ENCODE peak calls at places on chromosomes 2 and 18, in ten cellular contexts. E is psoas muscle; Z is CD4-positive, alpha-beta memory T cell; Y is heart left ventricle; X is K562; A is vagina; L is CD8-positive, alpha-beta memory T cell; B is cardiac muscle cell; G is PC-9; W is HepG2. O is an unnamed sample.

GRCh38 chr2:161159829-161160225 is 401 bp upstream of the TANK start:
- DNase-seq in Z (no peak), W (no peak), Y (no peak), X (no peak), L (no peak), G (no peak), E (no peak), B (no peak), A (no peak), O (no peak)

GRCh38 chr2:202035089-202035940 is 1.7 kb downstream of the FZD7 start:
- DNase-seq in X (no peak), L (no peak), B (peak; percentile 75), A (no peak), Y (peak; percentile 68), W (no peak), E (peak; percentile 90), Z (peak; percentile 45), G (peak; percentile 48), O (peak; percentile 88)

GRCh38 chr2:80854831-80855230 is 550.3 kb upstream of the LRRTM1 start:
- DNase-seq in Z (no peak), E (no peak), X (no peak), A (no peak), Y (no peak), B (peak; percentile 78), L (no peak), G (no peak), W (no peak), O (no peak)

GRCh38 chr18:2905802-2906521 is 59.2 kb downstream of the EMILIN2 start:
- DNase-seq in X (no peak), W (peak; percentile 44), A (no peak), L (peak; percentile 29), Y (peak; percentile 82), E (peak; percentile 86), G (no peak), B (no peak), Z (peak; percentile 46), O (peak; percentile 43)

GRCh38 chr2:82796132-82796531 is 1662.9 kb downstream of the SUCLG1 start:
- DNase-seq in G (no peak), W (no peak), A (no peak), E (no peak), B (no peak), Z (no peak), X (no peak), L (no peak), Y (no peak), O (peak; percentile 39)

GRCh38 chr2:70123051-70123828 is 36.0 kb downstream of the PCBP1 start:
- DNase-seq in A (no peak), L (peak; percentile 11), G (no peak), B (peak; percentile 84), Z (no peak), E (peak; percentile 82), W (no peak), Y (peak; percentile 68), X (peak; percentile 50), O (peak; percentile 72)

GRCh38 chr2:102141915-102142828 is at the start of gene IL1R1:
- DNase-seq in G (peak; percentile 56), W (peak; percentile 60), Z (no peak), L (no peak), X (peak; percentile 86), A (no peak), B (peak; percentile 88), Y (peak; percentile 88), E (peak; percentile 91), O (peak; percentile 81)

GRCh38 chr2:17758123-17758522 is 4.2 kb downstream of the GEN1 start:
- DNase-seq in L (no peak), W (no peak), X (no peak), A (no peak), E (no peak), B (no peak), Y (no peak), G (no peak), Z (no peak), O (no peak)

GRCh38 chr2:127610561-127610960 is 35.4 kb upstream of the GPR17 start:
- DNase-seq in X (no peak), A (no peak), G (no peak), B (no peak), Z (no peak), E (no peak), Y (peak; percentile 4), L (no peak), W (no peak), O (no peak)

GRCh38 chr2:9675369-9676351 is 44.9 kb upstream of the YWHAQ start:
- DNase-seq in X (no peak), A (no peak), B (no peak), W (no peak), G (peak; percentile 98), E (no peak), L (no peak), Z (no peak), Y (no peak), O (peak; percentile 93)

GRCh38 chr2:150404147-150404546 is 83.3 kb downstream of the RND3 start:
- DNase-seq in W (no peak), Y (no peak), B (no peak), X (no peak), G (no peak), Z (no peak), E (no peak), A (no peak), L (no peak), O (no peak)

GRCh38 chr2:57497489-57498096 is 549.0 kb upstream of the VRK2 start:
- DNase-seq in E (no peak), B (peak; percentile 78), X (peak; percentile 28), W (peak; percentile 50), A (no peak), Y (peak; percentile 25), G (no peak), Z (no peak), L (no peak), O (peak; percentile 59)

GRCh38 chr18:47953471-47953931 is 23.0 kb upstream of the SMAD2 start:
- DNase-seq in B (no peak), Y (no peak), E (peak; percentile 61), A (no peak), Z (no peak), G (no peak), W (no peak), X (no peak), L (no peak), O (no peak)

GRCh38 chr2:171483793-171484192 is 38.5 kb upstream of the CYBRD1 start:
- DNase-seq in E (no peak), X (no peak), L (no peak), B (no peak), Z (no peak), Y (no peak), G (no peak), W (no peak), A (no peak), O (no peak)

GRCh38 chr2:172214252-172214651 is 111.6 kb upstream of the DLX2 start:
- DNase-seq in Z (no peak), E (no peak), L (no peak), B (no peak), X (no peak), G (no peak), A (no peak), W (no peak), Y (no peak), O (no peak)

GRCh38 chr2:38244306-38244705 is 132.8 kb downstream of the ATL2 start:
- DNase-seq in W (no peak), Z (no peak), E (no peak), G (no peak), X (no peak), B (no peak), L (no peak), A (no peak), Y (no peak), O (no peak)

DNA sequence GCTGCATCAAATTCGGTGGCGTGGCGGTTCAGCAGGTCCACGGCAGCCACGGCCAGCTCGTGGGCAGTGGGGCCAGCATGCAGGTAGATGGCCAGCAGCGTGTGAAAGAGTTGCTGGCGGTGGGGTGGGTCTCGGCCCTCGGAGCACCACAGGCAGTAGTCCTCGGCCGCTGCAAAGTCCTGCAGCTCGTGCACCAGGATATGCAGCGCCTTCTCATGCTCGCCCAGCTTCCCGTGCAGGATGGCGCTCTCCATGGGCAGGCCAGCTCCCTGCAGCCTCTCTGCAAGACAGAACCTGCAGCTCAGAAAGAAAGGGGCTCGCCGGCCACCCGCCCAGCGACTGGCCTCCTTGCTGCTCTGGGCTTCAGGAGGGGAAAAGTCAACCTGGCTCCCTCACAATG is 27.9 kb downstream of the GPR45 start:
- DNase-seq in Z (peak; percentile 11), X (no peak), B (no peak), Y (no peak), E (no peak), A (no peak), L (no peak), W (no peak), G (no peak), O (no peak)
- H3K36me3 ChIP-seq in Z (peaks cover 52% of the 10 kb centered on the region), X (peaks cover 86% of the 10 kb centered on the region), B (peaks cover 26% of the 10 kb centered on the region), Y (peaks cover 76% of the 10 kb centered on the region), E (peaks cover 12% of the 10 kb centered on the region), A (peaks cover 63% of the 10 kb centered on the region), L (peaks cover 51% of the 10 kb centered on the region), W (peaks cover 46% of the 10 kb centered on the region), G (peaks cover 4% of the 10 kb centered on the region), O (peaks cover 8% of the 10 kb centered on the region)

DNA sequence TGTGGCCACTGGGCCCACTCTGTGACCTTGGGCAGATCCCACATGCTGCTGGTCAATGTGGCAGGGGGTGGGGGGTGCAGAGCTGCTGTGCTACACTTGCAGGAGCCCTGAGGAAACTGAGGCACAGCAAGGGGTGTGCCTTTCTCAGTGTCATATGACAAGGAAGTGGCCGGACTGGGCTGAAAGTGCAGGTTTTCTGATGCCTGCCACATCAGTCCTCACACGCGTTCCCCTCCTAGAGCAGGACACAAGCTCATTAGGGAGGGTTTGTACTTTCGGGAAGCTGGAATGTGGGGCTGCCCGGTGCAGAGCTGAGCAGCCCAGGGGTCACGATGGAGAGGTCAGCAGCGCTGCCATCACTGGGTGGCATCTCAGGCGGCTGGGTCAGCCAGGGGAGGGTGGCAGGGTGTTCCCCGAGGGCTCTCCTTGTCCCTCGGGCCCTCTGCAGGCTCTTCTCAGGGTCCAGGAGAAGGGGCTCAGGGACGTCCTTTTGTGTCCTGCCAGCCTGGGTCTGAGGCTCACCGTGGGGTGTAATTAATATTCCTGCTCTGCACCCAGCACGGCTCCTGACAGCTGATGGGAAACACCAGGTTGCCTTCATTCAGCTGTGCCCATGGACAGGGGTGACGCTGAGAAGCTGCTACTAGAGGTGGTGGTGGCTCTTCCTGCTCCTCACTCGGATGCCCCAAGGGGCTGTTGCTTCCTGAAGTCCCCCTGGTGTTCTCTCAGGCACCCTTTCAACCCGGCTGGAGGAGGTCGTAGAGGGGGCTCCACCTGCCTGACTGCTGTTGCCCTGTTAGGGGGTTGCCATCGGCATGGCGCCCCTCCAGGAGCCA is 62.1 kb upstream of the HDAC4 start:
- DNase-seq in X (no peak), L (no peak), E (no peak), Z (no peak), A (peak; percentile 90), B (no peak), Y (peak; percentile 9), G (peak; percentile 25), W (no peak), O (no peak)
- H3K36me3 ChIP-seq in X (no peaks in the 10 kb centered on the region), L (no peaks in the 10 kb centered on the region), E (no peaks in the 10 kb centered on the region), Z (no peaks in the 10 kb centered on the region), A (no peaks in the 10 kb centered on the region), B (no peaks in the 10 kb centered on the region), Y (no peaks in the 10 kb centered on the region), G (no peaks in the 10 kb centered on the region), W (no peaks in the 10 kb centered on the region), O (no peaks in the 10 kb centered on the region)

GRCh38 chr18:9365406-9365805 is 30.8 kb downstream of the TWSG1 start:
- DNase-seq in B (no peak), G (no peak), Y (no peak), Z (no peak), A (no peak), E (no peak), W (no peak), X (no peak), L (no peak), O (peak; percentile 13)
- H3K36me3 ChIP-seq in B (peaks cover 3% of the 10 kb centered on the region), G (peaks cover 5% of the 10 kb centered on the region), Y (no peaks in the 10 kb centered on the region), Z (no peaks in the 10 kb centered on the region), A (peaks cover 5% of the 10 kb centered on the region), E (no peaks in the 10 kb centered on the region), W (no peaks in the 10 kb centered on the region), X (peaks cover 26% of the 10 kb centered on the region), L (no peaks in the 10 kb centered on the region), O (peaks cover 3% of the 10 kb centered on the region)

GRCh38 chr2:233468746-233469110 is 97.9 kb downstream of the USP40 start:
- DNase-seq in G (no peak), Y (no peak), Z (no peak), B (no peak), L (no peak), X (no peak), A (no peak), W (no peak), E (peak; percentile 53), O (no peak)
- H3K36me3 ChIP-seq in G (peaks cover 21% of the 10 kb centered on the region), Y (peaks cover 71% of the 10 kb centered on the region), Z (peaks cover 35% of the 10 kb centered on the region), B (peaks cover 10% of the 10 kb centered on the region), L (peaks cover 40% of the 10 kb centered on the region), X (peaks cover 29% of the 10 kb centered on the region), A (peaks cover 13% of the 10 kb centered on the region), W (peaks cover 28% of the 10 kb centered on the region), E (peaks cover 10% of the 10 kb centered on the region), O (peaks cover 8% of the 10 kb centered on the region)